ENCODE peak calls at places on chromosome 4, in seven cellular contexts. K is SK-N-SH, Q is GM12891, J is K562, U is HepG2, A is GM12892, T is GM12878. M is an unnamed sample.

GRCh38 chr4:52868138-52868537 is 6.0 kb downstream of the RASL11B start:
- DNase-seq in T (no peak), A (no peak), Q (no peak), U (no peak), J (no peak), K (peak; percentile 60), M (no peak)

GRCh38 chr4:116386856-116387255 is 698.5 kb downstream of the TRAM1L1 start:
- DNase-seq in Q (no peak), U (no peak), T (no peak), J (no peak), A (no peak), K (no peak), M (no peak)

GRCh38 chr4:105605493-105605892 is 53.1 kb downstream of the ARHGEF38 start:
- DNase-seq in K (no peak), Q (no peak), J (no peak), U (no peak), A (no peak), T (no peak), M (no peak)

GRCh38 chr4:165861378-165861777 is 11.7 kb upstream of the TLL1 start:
- DNase-seq in Q (no peak), T (no peak), A (no peak), K (no peak), J (no peak), U (no peak), M (no peak)

GRCh38 chr4:125639182-125639621 is 324.4 kb downstream of the FAT4 start:
- DNase-seq in K (peak; percentile 11), T (no peak), J (no peak), A (no peak), U (no peak), Q (no peak), M (peak; percentile 82)

GRCh38 chr4:173934201-173934600 is 349.3 kb downstream of the FBXO8 start:
- DNase-seq in A (no peak), J (no peak), K (no peak), Q (no peak), U (no peak), T (no peak), M (no peak)

GRCh38 chr4:16092682-16093319 is 9.0 kb upstream of the PROM1 start:
- DNase-seq in U (no peak), J (no peak), K (no peak), A (no peak), T (no peak), Q (no peak), M (no peak)

GRCh38 chr4:39994356-39994755 is 16.6 kb upstream of the PDS5A start:
- DNase-seq in A (no peak), Q (no peak), K (no peak), J (no peak), T (no peak), U (no peak), M (no peak)

GRCh38 chr4:85147481-85148076 is 181.1 kb upstream of the WDFY3 start:
- DNase-seq in A (peak; percentile 5), J (peak; percentile 18), U (peak; percentile 50), T (peak; percentile 11), K (peak; percentile 52), Q (peak; percentile 6), M (no peak)

GRCh38 chr4:170145120-170145519 is 55.4 kb upstream of the AADAT start:
- DNase-seq in T (no peak), A (no peak), U (no peak), K (no peak), Q (no peak), J (no peak), M (no peak)

GRCh38 chr4:106565727-106566126 is 197.1 kb upstream of the GIMD1 start:
- DNase-seq in T (no peak), A (no peak), J (no peak), U (no peak), Q (no peak), K (no peak), M (no peak)

GRCh38 chr4:1113311-1114009 is at the start of gene RNF212:
- DNase-seq in K (peak; percentile 79), J (no peak), T (no peak), U (no peak), Q (no peak), A (no peak), M (no peak)

GRCh38 chr4:36388710-36389109 is 107.3 kb downstream of the DTHD1 start:
- DNase-seq in A (no peak), K (no peak), J (no peak), T (no peak), U (no peak), Q (no peak), M (no peak)

GRCh38 chr4:145557720-145558119 is 61.5 kb upstream of the MMAA start:
- DNase-seq in T (peak; percentile 20), Q (peak; percentile 16), A (peak; percentile 10), K (peak; percentile 67), U (peak; percentile 58), J (peak; percentile 71), M (peak; percentile 29)

GRCh38 chr4:185472063-185472542 is 570 bp upstream of the CCDC110 start:
- DNase-seq in Q (peak; percentile 12), K (peak; percentile 19), T (no peak), J (no peak), A (peak; percentile 24), U (no peak), M (no peak)

GRCh38 chr4:19438228-19438627 is 813.5 kb upstream of the SLIT2 start:
- DNase-seq in T (no peak), K (no peak), J (no peak), U (no peak), A (no peak), Q (no peak), M (no peak)

GRCh38 chr4:74969507-74970474 is 36.9 kb downstream of the PARM1 start:
- DNase-seq in Q (no peak), T (no peak), K (peak; percentile 20), U (no peak), A (no peak), J (peak; percentile 8), M (peak; percentile 46)

GRCh38 chr4:122692641-122693520 is 39.6 kb upstream of the BBS12 start:
- DNase-seq in K (no peak), T (no peak), U (no peak), J (no peak), A (no peak), Q (no peak), M (no peak)

GRCh38 chr4:115187136-115187535 is 73.7 kb upstream of the NDST4 start:
- DNase-seq in J (no peak), U (no peak), Q (no peak), A (no peak), T (no peak), K (no peak), M (no peak)

GRCh38 chr4:16289872-16290554 is 63.7 kb upstream of the TAPT1 start:
- DNase-seq in A (no peak), U (peak; percentile 7), K (peak; percentile 51), T (no peak), J (peak; percentile 12), Q (peak; percentile 5), M (no peak)

GRCh38 chr4:26171953-26172352 is 148.9 kb upstream of the RBPJ start:
- DNase-seq in J (no peak), U (no peak), Q (no peak), K (no peak), A (no peak), T (no peak), M (no peak)

GRCh38 chr4:95510145-95510544 is 38.6 kb downstream of the UNC5C start:
- DNase-seq in Q (no peak), A (no peak), T (no peak), U (peak; percentile 2), K (no peak), J (peak; percentile 12), M (no peak)

DNA sequence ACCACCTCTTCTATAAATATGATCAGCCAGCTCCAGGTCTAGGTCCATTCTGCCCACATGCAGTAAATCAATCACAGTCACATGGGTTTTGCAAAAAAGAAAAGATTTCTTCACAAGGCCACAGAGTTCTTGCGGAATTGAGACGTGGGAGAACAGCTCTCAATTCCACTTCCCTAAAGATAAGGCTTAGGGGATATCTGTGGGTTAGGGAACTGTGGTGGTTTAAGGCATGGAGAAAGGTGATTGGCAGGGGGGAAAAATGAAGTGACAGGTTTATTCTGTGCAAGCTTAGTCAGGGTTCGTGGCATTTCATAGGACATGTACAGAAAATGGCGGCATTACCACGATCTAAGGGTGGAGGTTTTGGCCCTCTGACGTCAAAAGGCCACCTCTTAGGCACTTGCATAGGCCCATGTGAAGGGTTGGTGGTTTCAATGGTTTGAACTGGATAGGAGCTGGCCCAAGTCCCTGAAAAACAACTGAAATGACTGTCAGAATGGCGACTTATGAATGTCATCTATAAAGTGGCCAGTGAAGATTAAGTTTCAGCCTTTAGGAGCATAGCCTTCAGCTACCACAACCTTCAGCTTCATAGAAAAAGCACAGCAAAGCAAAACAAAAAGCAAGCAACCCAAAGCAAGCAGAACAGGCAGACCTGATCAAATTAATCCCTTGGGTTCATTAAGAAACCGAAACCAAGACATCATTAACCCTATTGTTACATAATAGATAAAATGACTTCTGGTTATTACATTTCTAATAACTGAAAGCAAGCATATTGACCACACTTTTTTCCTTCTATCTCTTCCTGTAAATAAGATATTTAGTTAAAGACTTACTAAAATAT is 289.8 kb upstream of the SFRP2 start:
- DNase-seq in U (no peak), A (no peak), Q (no peak), J (no peak), K (no peak), T (no peak), M (no peak)
- TF ChIP-seq TAF1 in U (no peak), A (no peak), Q (no peak), J (no peak), K (no peak), T (no peak), M (no peak)

GRCh38 chr4:130747842-130748241 is 1651.9 kb downstream of the C4orf33 start:
- DNase-seq in T (no peak), Q (no peak), J (no peak), K (no peak), A (no peak), U (no peak), M (no peak)
- TF ChIP-seq TAF1 in T (no peak), Q (no peak), J (no peak), K (no peak), A (no peak), U (no peak), M (no peak)

GRCh38 chr4:43987331-43987944 is 461.2 kb downstream of the KCTD8 start:
- DNase-seq in K (no peak), Q (no peak), A (no peak), J (no peak), T (no peak), U (no peak), M (no peak)
- TF ChIP-seq TAF1 in K (no peak), Q (no peak), A (no peak), J (no peak), T (no peak), U (no peak), M (no peak)

DNA sequence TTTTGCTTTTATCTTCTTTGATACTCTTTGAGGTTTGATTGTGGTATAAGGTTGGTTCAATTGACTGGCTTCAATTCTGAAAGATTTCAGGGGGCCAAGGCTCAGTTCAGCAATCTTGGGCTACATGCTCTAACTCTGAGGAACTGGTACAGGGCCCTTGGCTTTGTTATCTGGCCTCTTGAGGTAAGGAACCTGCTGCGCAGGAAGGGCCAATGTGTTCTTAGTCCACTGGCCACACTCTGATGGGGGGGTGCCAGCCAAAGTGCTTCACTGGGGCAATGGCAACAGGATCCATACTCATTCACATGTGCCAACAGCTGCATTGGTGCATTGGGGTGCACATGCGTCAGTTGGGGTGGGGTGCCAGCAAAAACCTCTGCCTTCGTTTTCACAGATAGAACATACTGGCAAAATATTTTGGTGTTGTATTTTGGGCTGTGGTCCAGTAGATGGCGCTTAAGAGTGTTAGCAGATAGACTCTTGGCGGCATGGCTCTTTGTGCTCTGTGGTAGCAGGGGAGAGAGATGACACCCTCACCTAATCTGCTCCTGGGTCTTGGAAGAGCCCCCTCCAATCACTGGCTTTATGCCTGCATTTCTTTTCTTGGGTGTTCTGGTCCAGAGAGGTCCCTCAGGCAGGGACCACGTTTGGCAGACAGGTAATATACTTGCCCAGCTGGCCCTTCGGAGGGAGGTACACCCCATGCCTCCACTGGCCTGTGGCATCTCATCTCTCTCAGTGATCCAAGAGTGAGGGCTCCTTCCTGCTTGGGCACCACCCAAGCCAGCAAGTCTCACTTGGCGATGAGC is 42.9 kb downstream of the NDST3 start:
- DNase-seq in A (no peak), U (peak; percentile 31), T (no peak), Q (no peak), J (no peak), K (peak; percentile 24), M (no peak)
- TF ChIP-seq TAF1 in A (no peak), U (no peak), T (no peak), Q (no peak), J (no peak), K (no peak), M (no peak)